ENCODE peak calls at places on chromosomes 11 and 22, in seven cellular contexts. U is SIG-M5; H is NB4; A is fibroblast of gingiva; K is stimulated activated naive B cell treated with anti-CD40 and anti-IgM and Interleukin-4, amounts not matched to agents 10 μg/mL and 1 μg/mL and 100 μg/mL, for 72 hours; X is GM04504; C is Peyer's patch. Z is an unnamed sample.

GRCh38 chr11:60870276-60870675 is 2.9 kb downstream of the ZP1 start:
- DNase-seq in C (peak; percentile 29), A (no peak), K (no peak), U (no peak), H (no peak), X (no peak), Z (no peak)

GRCh38 chr22:39318507-39319283 is 728 bp downstream of the RPL3 start:
- DNase-seq in U (no peak), H (no peak), C (peak; percentile 69), A (no peak), K (no peak), X (no peak), Z (no peak)

GRCh38 chr11:69641681-69642548 is 959 bp downstream of the CCND1 start:
- DNase-seq in K (no peak), A (no peak), U (no peak), H (peak; percentile 45), X (no peak), C (no peak), Z (peak; percentile 36)

GRCh38 chr22:50613291-50613981 is 12.8 kb downstream of the MAPK8IP2 start:
- DNase-seq in A (no peak), C (peak; percentile 90), U (no peak), K (no peak), H (no peak), X (no peak), Z (peak; percentile 93)

GRCh38 chr11:76629853-76630599 is 40.5 kb downstream of the LRRC32 start:
- DNase-seq in C (peak; percentile 57), K (peak; percentile 65), H (peak; percentile 88), X (no peak), U (no peak), A (no peak), Z (peak; percentile 68)

GRCh38 chr11:33557201-33557600 is 143.4 kb downstream of the C11orf91 start:
- DNase-seq in U (no peak), K (no peak), C (no peak), A (no peak), X (peak; percentile 58), H (no peak), Z (no peak)

GRCh38 chr11:133180201-133180600 is 352.1 kb downstream of the OPCML start:
- DNase-seq in X (no peak), A (no peak), C (no peak), U (no peak), K (no peak), H (no peak), Z (no peak)

GRCh38 chr22:47059701-47060161 is 297.3 kb downstream of the TBC1D22A start:
- DNase-seq in A (no peak), U (no peak), X (no peak), C (no peak), K (no peak), H (no peak), Z (no peak)

GRCh38 chr11:1340111-1340510 is 30.7 kb upstream of the TOLLIP start:
- DNase-seq in H (no peak), A (no peak), X (no peak), U (no peak), K (no peak), C (no peak), Z (no peak)

GRCh38 chr22:50516068-50516467 is 8.0 kb downstream of the NCAPH2 start:
- DNase-seq in U (no peak), H (no peak), X (no peak), A (no peak), C (no peak), K (no peak), Z (no peak)

GRCh38 chr22:50569041-50569459 is 6.3 kb upstream of the SYCE3 start:
- DNase-seq in H (no peak), C (peak; percentile 68), K (no peak), U (no peak), A (no peak), X (no peak), Z (no peak)

GRCh38 chr11:10550988-10551657 is 10.1 kb upstream of the RNF141 start:
- DNase-seq in A (no peak), U (no peak), C (no peak), K (no peak), X (no peak), H (no peak), Z (no peak)